ENCODE peak calls at places on chromosomes 13 and 19, in five cellular contexts. D is mesendoderm, B is cardiac muscle cell, X is T-helper 2 cell, M is lower lobe of right lung. Q is an unnamed sample.

GRCh38 chr13:41065098-41065497 is 3.8 kb downstream of the WBP4 start:
- DNase-seq in D (no peak), B (peak; percentile 65), M (no peak), X (no peak), Q (no peak)

GRCh38 chr19:2043269-2043641 is 7.8 kb downstream of the MKNK2 start:
- DNase-seq in X (no peak), D (no peak), M (peak; percentile 46), B (no peak), Q (no peak)

GRCh38 chr19:41930926-41931592 is 2.8 kb upstream of the ERFL start:
- DNase-seq in B (no peak), M (no peak), D (peak; percentile 73), X (no peak), Q (peak; percentile 62)

GRCh38 chr13:111956261-111957151 is 110.4 kb upstream of the SOX1 start:
- DNase-seq in M (no peak), D (no peak), X (no peak), B (no peak), Q (no peak)

GRCh38 chr19:2096543-2097329 is at the start of gene IZUMO4:
- DNase-seq in M (peak; percentile 99), D (peak; percentile 97), B (peak; percentile 99), X (peak; percentile 99), Q (peak; percentile 99)

GRCh38 chr13:38804536-38804935 is 117.7 kb downstream of the FREM2 start:
- DNase-seq in X (no peak), M (no peak), D (no peak), B (peak; percentile 1), Q (no peak)

GRCh38 chr19:38930776-38931761 is at the start of gene MRPS12:
- DNase-seq in D (peak; percentile 100), M (peak; percentile 99), X (peak; percentile 98), B (peak; percentile 100), Q (peak; percentile 98)

GRCh38 chr19:38737921-38738731 is 6.1 kb downstream of the CAPN12 start:
- DNase-seq in M (peak; percentile 35), X (no peak), B (no peak), D (no peak), Q (no peak)

GRCh38 chr19:34959021-34959420 is 5.0 kb downstream of the ZNF792 start:
- DNase-seq in D (no peak), B (no peak), M (no peak), X (no peak), Q (no peak)

GRCh38 chr13:106104281-106104901 is 431.1 kb downstream of the EFNB2 start:
- DNase-seq in B (peak; percentile 81), X (no peak), M (no peak), D (peak; percentile 65), Q (no peak)